ENCODE peak calls at places on chromosomes 16 and 17, in eight cellular contexts. E is prostate gland, H is mucosa of descending colon, S is tibial artery, C is upper lobe of left lung, J is A549, G is glutamatergic neuron, K is NB4. Q is an unnamed sample.

GRCh38 chr17:17413821-17414220 is 63.0 kb upstream of the MED9 start:
- DNase-seq in E (no peak), H (no peak), S (no peak), C (no peak), J (no peak), G (no peak), K (no peak), Q (no peak)

GRCh38 chr17:44900894-44901293 is 1.6 kb upstream of the EFTUD2 start:
- DNase-seq in E (no peak), H (no peak), S (peak), C (no peak), J (no peak), G (no peak), K (no peak), Q (no peak)

GRCh38 chr16:57697896-57698537 is 3.4 kb downstream of the DRC7 start:
- DNase-seq in E (no peak), H (no peak), S (no peak), C (no peak), J (no peak), G (no peak), K (no peak), Q (no peak)

GRCh38 chr16:57984443-57985203 is 13.7 kb upstream of the CNGB1 start:
- DNase-seq in E (peak), H (peak), S (peak), C (peak), J (peak), G (peak), K (peak), Q (peak)

GRCh38 chr16:22321340-22322001 is 24.3 kb downstream of the POLR3E start:
- DNase-seq in E (peak), H (no peak), S (no peak), C (peak), J (peak), G (peak), K (peak), Q (peak)

GRCh38 chr16:83903739-83904138 is 4.8 kb downstream of the MLYCD start:
- DNase-seq in E (no peak), H (no peak), S (no peak), C (no peak), J (no peak), G (peak), K (no peak), Q (no peak)

GRCh38 chr17:43085489-43085888 is 39.7 kb downstream of the BRCA1 start:
- DNase-seq in E (no peak), H (no peak), S (no peak), C (no peak), J (no peak), G (no peak), K (no peak), Q (no peak)

GRCh38 chr17:82858376-82859126 is 18.7 kb upstream of the ZNF750 start:
- DNase-seq in E (peak), H (no peak), S (no peak), C (peak), J (no peak), G (no peak), K (no peak), Q (peak)

GRCh38 chr16:13421726-13422125 is 498.2 kb upstream of the ERCC4 start:
- DNase-seq in E (no peak), H (no peak), S (no peak), C (no peak), J (no peak), G (no peak), K (no peak), Q (no peak)

GRCh38 chr17:71792966-71793365 is 327.9 kb upstream of the SOX9 start:
- DNase-seq in E (no peak), H (no peak), S (no peak), C (no peak), J (no peak), G (no peak), K (no peak), Q (peak)

GRCh38 chr17:58513391-58513912 is 986 bp downstream of the MTMR4 start:
- DNase-seq in E (no peak), H (no peak), S (no peak), C (no peak), J (no peak), G (peak), K (no peak), Q (no peak)

GRCh38 chr16:49466529-49466831 is 92.9 kb downstream of the C16orf78 start:
- DNase-seq in E (no peak), H (no peak), S (no peak), C (no peak), J (no peak), G (no peak), K (no peak), Q (no peak)

GRCh38 chr17:2063306-2064146 is 8.6 kb downstream of the HIC1 start:
- DNase-seq in E (no peak), H (no peak), S (no peak), C (no peak), J (no peak), G (no peak), K (no peak), Q (no peak)

GRCh38 chr17:40319651-40320550 is 10.9 kb downstream of the RARA start:
- DNase-seq in E (no peak), H (peak), S (peak), C (peak), J (no peak), G (peak), K (peak), Q (peak)

GRCh38 chr16:57084257-57084770 is 8.1 kb upstream of the CPNE2 start:
- DNase-seq in E (peak), H (peak), S (peak), C (peak), J (peak), G (peak), K (peak), Q (peak)

GRCh38 chr17:1153795-1154546 is 25.8 kb downstream of the ABR start:
- DNase-seq in E (no peak), H (peak), S (peak), C (no peak), J (peak), G (peak), K (peak), Q (no peak)

GRCh38 chr17:47959825-47960655 is 2.4 kb upstream of the PRR15L start:
- DNase-seq in E (no peak), H (peak), S (no peak), C (no peak), J (no peak), G (no peak), K (no peak), Q (no peak)

GRCh38 chr16:57150682-57151330 is 35.0 kb downstream of the PSME3IP1 start:
- DNase-seq in E (no peak), H (no peak), S (no peak), C (no peak), J (no peak), G (no peak), K (no peak), Q (no peak)

GRCh38 chr17:56925088-56925487 is 11.2 kb upstream of the TRIM25 start:
- DNase-seq in E (no peak), H (no peak), S (no peak), C (no peak), J (no peak), G (no peak), K (no peak), Q (no peak)

GRCh38 chr17:49369760-49370159 is 7.7 kb upstream of the ZNF652 start:
- DNase-seq in E (no peak), H (no peak), S (no peak), C (no peak), J (no peak), G (no peak), K (no peak), Q (no peak)

GRCh38 chr17:17417718-17418151 is 59.1 kb upstream of the MED9 start:
- DNase-seq in E (no peak), H (no peak), S (peak), C (no peak), J (no peak), G (no peak), K (no peak), Q (no peak)

GRCh38 chr17:46964315-46965265 is 14.5 kb downstream of the RPRML start:
- DNase-seq in E (no peak), H (no peak), S (no peak), C (no peak), J (no peak), G (no peak), K (peak), Q (no peak)

GRCh38 chr17:44044092-44044491 is 22.4 kb downstream of the LSM12 start:
- DNase-seq in E (no peak), H (no peak), S (no peak), C (no peak), J (no peak), G (no peak), K (no peak), Q (no peak)

GRCh38 chr16:85296859-85297698 is 184.8 kb upstream of the CIBAR2 start:
- DNase-seq in E (no peak), H (no peak), S (no peak), C (peak), J (peak), G (peak), K (peak), Q (peak)

GRCh38 chr16:1050466-1050865 is 22.1 kb upstream of the SSTR5 start:
- DNase-seq in E (no peak), H (no peak), S (no peak), C (no peak), J (no peak), G (no peak), K (no peak), Q (no peak)

GRCh38 chr16:30085247-30085646 is 6.5 kb downstream of the TBX6 start:
- DNase-seq in E (no peak), H (peak), S (no peak), C (peak), J (no peak), G (no peak), K (no peak), Q (no peak)

GRCh38 chr16:29321585-29321984 is 84.9 kb downstream of the NPIPB11 start:
- DNase-seq in E (no peak), H (no peak), S (no peak), C (no peak), J (no peak), G (no peak), K (no peak), Q (no peak)

GRCh38 chr17:8965394-8966168 is at the start of gene PIK3R5:
- DNase-seq in E (no peak), H (peak), S (peak), C (peak), J (no peak), G (peak), K (peak), Q (no peak)
- TF ChIP-seq CTCF in E (no peak), H (no peak), S (no peak), C (no peak), J (no peak), G (no peak), K (no peak), Q (no peak)

GRCh38 chr16:89344846-89345577 is 127.5 kb downstream of the ZNF778 start:
- DNase-seq in E (no peak), H (peak), S (no peak), C (no peak), J (no peak), G (peak), K (no peak), Q (no peak)

GRCh38 chr16:89346869-89347268 is 129.4 kb downstream of the ZNF778 start:
- DNase-seq in E (no peak), H (no peak), S (no peak), C (no peak), J (no peak), G (no peak), K (no peak), Q (no peak)

GRCh38 chr16:89349947-89350633 is 132.6 kb downstream of the ZNF778 start:
- DNase-seq in E (no peak), H (no peak), S (no peak), C (no peak), J (no peak), G (no peak), K (no peak), Q (no peak)

GRCh38 chr16:89345663-89346150 is 128.2 kb downstream of the ZNF778 start:
- DNase-seq in E (peak), H (no peak), S (no peak), C (peak), J (no peak), G (no peak), K (no peak), Q (no peak)

GRCh38 chr16:89347807-89348206 is 130.3 kb downstream of the ZNF778 start:
- DNase-seq in E (no peak), H (no peak), S (no peak), C (no peak), J (no peak), G (no peak), K (no peak), Q (no peak)
- TF ChIP-seq CTCF in E (no peak), H (no peak), S (no peak), C (no peak), J (no peak), G (no peak), K (no peak), Q (no peak)

GRCh38 chr17:35578195-35578928 is at the start of gene PEX12:
- DNase-seq in E (peak), H (peak), S (peak), C (peak), J (peak), G (peak), K (peak), Q (peak)
- TF ChIP-seq CTCF in E (no peak), H (no peak), S (no peak), C (no peak), J (no peak), G (no peak), K (no peak), Q (no peak)

GRCh38 chr17:6642592-6642991 is 1.7 kb downstream of the TXNDC17 start:
- DNase-seq in E (no peak), H (no peak), S (no peak), C (no peak), J (no peak), G (no peak), K (no peak), Q (no peak)

GRCh38 chr17:6639651-6640535 is 618 bp downstream of the KIAA0753 start:
- DNase-seq in E (no peak), H (peak), S (peak), C (peak), J (no peak), G (peak), K (peak), Q (peak)

GRCh38 chr17:6639014-6639650 is 1.4 kb downstream of the KIAA0753 start:
- DNase-seq in E (no peak), H (peak), S (peak), C (no peak), J (no peak), G (no peak), K (no peak), Q (no peak)

GRCh38 chr17:6641374-6641818 is 536 bp downstream of the TXNDC17 start:
- DNase-seq in E (no peak), H (no peak), S (no peak), C (no peak), J (no peak), G (no peak), K (no peak), Q (no peak)

GRCh38 chr17:6640536-6641373 is at the start of the genes KIAA0753 and TXNDC17:
- DNase-seq in E (peak), H (peak), S (peak), C (peak), J (peak), G (peak), K (peak), Q (peak)
- TF ChIP-seq CTCF in E (no peak), H (no peak), S (no peak), C (no peak), J (no peak), G (no peak), K (no peak), Q (no peak)

GRCh38 chr17:39045948-39046679 is 78.9 kb upstream of the FBXO47 start:
- DNase-seq in E (no peak), H (no peak), S (no peak), C (no peak), J (no peak), G (no peak), K (no peak), Q (no peak)
- TF ChIP-seq CTCF in E (no peak), H (no peak), S (no peak), C (no peak), J (no peak), G (no peak), K (peak), Q (peak)

GRCh38 chr17:28513476-28513875 is 7.3 kb downstream of the FOXN1 start:
- DNase-seq in E (no peak), H (peak), S (no peak), C (no peak), J (no peak), G (no peak), K (no peak), Q (no peak)
- TF ChIP-seq CTCF in E (no peak), H (no peak), S (no peak), C (no peak), J (no peak), G (no peak), K (no peak), Q (no peak)

GRCh38 chr16:88888778-88889387 is 22.4 kb upstream of the PABPN1L start:
- DNase-seq in E (no peak), H (no peak), S (no peak), C (no peak), J (no peak), G (peak), K (peak), Q (no peak)

GRCh38 chr16:88885693-88886253 is 19.3 kb upstream of the PABPN1L start:
- DNase-seq in E (no peak), H (no peak), S (no peak), C (no peak), J (no peak), G (no peak), K (no peak), Q (no peak)

GRCh38 chr16:88886311-88886914 is 20.0 kb upstream of the PABPN1L start:
- DNase-seq in E (no peak), H (no peak), S (no peak), C (peak), J (no peak), G (no peak), K (no peak), Q (no peak)

GRCh38 chr16:88888057-88888777 is 21.8 kb upstream of the PABPN1L start:
- DNase-seq in E (no peak), H (no peak), S (no peak), C (no peak), J (no peak), G (no peak), K (no peak), Q (no peak)

GRCh38 chr16:88886915-88887521 is 20.6 kb upstream of the PABPN1L start:
- DNase-seq in E (no peak), H (peak), S (no peak), C (peak), J (no peak), G (peak), K (no peak), Q (no peak)
- TF ChIP-seq CTCF in E (no peak), H (no peak), S (no peak), C (no peak), J (no peak), G (no peak), K (no peak), Q (no peak)

DNA sequence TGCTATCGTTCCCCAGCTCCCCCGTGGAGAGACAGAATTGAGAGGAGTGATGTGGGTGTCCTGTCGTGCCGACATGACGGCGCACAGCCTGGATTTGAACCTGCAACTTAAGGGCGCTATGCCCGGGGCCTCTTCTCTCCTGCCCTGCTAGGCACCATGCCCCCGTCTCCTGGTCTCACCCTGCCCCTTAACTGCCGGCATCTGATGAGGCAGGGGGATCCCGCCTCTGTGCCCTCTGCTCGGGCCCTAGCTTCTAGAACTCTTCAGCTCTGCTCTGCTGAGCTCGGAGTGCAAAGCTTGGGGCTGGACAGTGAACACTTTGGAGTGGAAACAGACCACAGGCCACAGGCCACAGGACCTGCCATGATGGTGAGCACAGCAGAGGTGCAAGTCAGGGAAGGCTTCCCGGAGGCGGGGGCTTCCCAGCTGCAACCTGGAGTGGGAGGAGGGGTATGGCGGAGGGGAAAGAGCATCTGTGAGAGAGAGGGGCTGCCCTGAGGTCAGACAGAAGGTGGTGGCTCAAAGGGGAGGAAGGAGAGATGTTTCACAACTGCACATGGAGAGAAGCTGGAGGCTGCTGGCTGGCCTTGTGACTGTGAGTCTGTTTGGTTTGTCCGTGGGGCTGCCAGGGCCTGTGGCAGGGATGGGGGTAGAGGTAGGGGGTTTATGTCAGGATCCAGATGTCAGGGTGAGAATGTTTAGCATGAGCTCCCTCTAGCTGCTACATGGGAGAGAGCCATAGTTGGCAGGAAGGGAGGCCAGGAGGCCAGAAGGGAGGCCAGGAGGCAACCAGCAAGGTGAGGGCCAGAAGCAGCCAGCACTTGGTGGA is 107.8 kb downstream of the CRLF3 start:
- DNase-seq in E (no peak), H (peak), S (peak), C (no peak), J (no peak), G (no peak), K (peak), Q (no peak)
- TF ChIP-seq CTCF in E (no peak), H (no peak), S (no peak), C (no peak), J (peak), G (no peak), K (peak), Q (peak)

GRCh38 chr17:7122386-7122785 is 7.8 kb upstream of the ASGR2 start:
- DNase-seq in E (no peak), H (no peak), S (no peak), C (no peak), J (no peak), G (no peak), K (no peak), Q (no peak)
- TF ChIP-seq CTCF in E (no peak), H (no peak), S (no peak), C (no peak), J (no peak), G (no peak), K (no peak), Q (no peak)